ENCODE peak calls at places on chromosomes 7 and 10, in nine cellular contexts. I is fibroblast of lung; W is GM06990; O is left ventricle myocardium inferior; D is heart left ventricle; U is iPS DF 6.9; H is dorsolateral prefrontal cortex; F is trophoblast cell; V is CD4-positive, alpha-beta memory T cell. G is an unnamed sample.

GRCh38 chr10:470339-471003 is 219.0 kb downstream of the DIP2C start:
- DNase-seq in D (no peak), W (no peak), O (no peak), I (no peak), H (no peak), V (peak; percentile 82), U (no peak), F (no peak), G (no peak)

GRCh38 chr7:155584763-155585531 is 38.6 kb upstream of the CNPY1 start:
- DNase-seq in H (no peak), O (no peak), I (peak; percentile 26), W (no peak), U (no peak), F (no peak), D (no peak), V (no peak), G (no peak)

GRCh38 chr7:30053068-30053467 is 24.9 kb downstream of the PLEKHA8 start:
- DNase-seq in U (no peak), W (no peak), H (no peak), O (no peak), D (no peak), V (no peak), F (no peak), I (no peak), G (no peak)

GRCh38 chr10:548212-548897 is 141.1 kb downstream of the DIP2C start:
- DNase-seq in O (no peak), W (no peak), D (no peak), F (no peak), V (no peak), I (no peak), U (no peak), H (no peak), G (no peak)

GRCh38 chr10:15123749-15124184 is 26.6 kb downstream of the RPP38 start:
- DNase-seq in U (no peak), D (no peak), F (no peak), W (peak; percentile 25), O (no peak), H (no peak), V (no peak), I (peak; percentile 93), G (no peak)

GRCh38 chr10:133058267-133059092 is 29.2 kb upstream of the ADGRA1 start:
- DNase-seq in U (no peak), F (no peak), V (no peak), O (no peak), W (no peak), D (no peak), H (no peak), I (no peak), G (no peak)

GRCh38 chr7:155807013-155807804 is 5.1 kb downstream of the SHH start:
- DNase-seq in V (peak; percentile 17), W (no peak), F (no peak), I (no peak), H (no peak), U (no peak), D (no peak), O (no peak), G (no peak)

GRCh38 chr7:158432369-158433270 is 155.0 kb downstream of the PTPRN2 start:
- DNase-seq in V (no peak), W (no peak), U (no peak), D (no peak), H (no peak), O (no peak), F (no peak), I (peak; percentile 67), G (no peak)

GRCh38 chr10:28715757-28716156 is 38.4 kb downstream of the BAMBI start:
- DNase-seq in O (no peak), H (no peak), V (no peak), F (no peak), U (no peak), D (no peak), W (no peak), I (no peak), G (no peak)

GRCh38 chr7:90298145-90299038 is 22.7 kb downstream of the FAM237B start:
- DNase-seq in I (peak; percentile 76), H (no peak), O (no peak), W (no peak), F (peak; percentile 3), V (no peak), D (no peak), U (no peak), G (peak; percentile 9)

GRCh38 chr7:44108768-44109750 is 4.9 kb downstream of the AEBP1 start:
- DNase-seq in W (no peak), H (no peak), I (no peak), O (no peak), D (no peak), U (no peak), V (no peak), F (no peak), G (no peak)

GRCh38 chr7:43834463-43835251 is 34.7 kb downstream of the MRPS24 start:
- DNase-seq in H (no peak), F (peak; percentile 13), O (no peak), W (peak; percentile 48), U (no peak), D (no peak), I (peak; percentile 27), V (peak; percentile 68), G (no peak)

GRCh38 chr7:38169862-38170261 is 8.2 kb upstream of the STARD3NL start:
- DNase-seq in U (no peak), O (no peak), W (peak; percentile 54), F (peak; percentile 76), H (no peak), V (no peak), I (peak; percentile 95), D (no peak), G (peak; percentile 75)

GRCh38 chr10:116769791-116770190 is 27.4 kb upstream of the HSPA12A start:
- DNase-seq in V (no peak), H (no peak), F (no peak), W (no peak), D (no peak), U (no peak), I (peak; percentile 78), O (no peak), G (no peak)

GRCh38 chr7:99679032-99679399 is 780 bp downstream of the CYP3A5 start:
- DNase-seq in O (no peak), I (peak; percentile 17), W (no peak), D (no peak), V (no peak), U (no peak), H (no peak), F (no peak), G (peak; percentile 49)

GRCh38 chr7:75915416-75916156 is 631 bp downstream of the POR start:
- DNase-seq in O (no peak), W (peak; percentile 33), U (no peak), F (no peak), I (peak; percentile 37), H (no peak), V (no peak), D (peak; percentile 19), G (no peak)

GRCh38 chr10:133157662-133158436 is 2.2 kb upstream of the KNDC1 start:
- DNase-seq in O (no peak), W (no peak), H (no peak), F (no peak), D (peak; percentile 4), I (no peak), V (no peak), U (no peak), G (no peak)

GRCh38 chr10:58588673-58589265 is 76.1 kb downstream of the BICC1 start:
- DNase-seq in F (no peak), U (no peak), I (no peak), V (no peak), O (no peak), D (no peak), H (no peak), W (no peak), G (peak; percentile 10)

GRCh38 chr7:27143950-27144798 is 693 bp upstream of the HOXA5 start:
- DNase-seq in O (no peak), W (no peak), V (no peak), F (no peak), D (no peak), U (no peak), I (peak; percentile 76), H (no peak), G (no peak)
- H3K27me3 ChIP-seq in O (peaks cover 100% of the 10 kb centered on the region), W (peaks cover 2% of the 10 kb centered on the region), V (peaks cover 28% of the 10 kb centered on the region), F (peaks cover 96% of the 10 kb centered on the region), D (peaks cover 85% of the 10 kb centered on the region), U (peaks cover 98% of the 10 kb centered on the region), I (no peaks in the 10 kb centered on the region), H (peaks cover 100% of the 10 kb centered on the region), G (no peaks in the 10 kb centered on the region)

GRCh38 chr7:20787658-20788057 is 972 bp upstream of the SP8 start:
- DNase-seq in H (no peak), U (no peak), V (no peak), O (no peak), W (no peak), I (no peak), F (no peak), D (no peak), G (no peak)
- H3K27me3 ChIP-seq in H (peaks cover 100% of the 10 kb centered on the region), U (peaks cover 21% of the 10 kb centered on the region), V (peaks cover 56% of the 10 kb centered on the region), O (peaks cover 100% of the 10 kb centered on the region), W (no peaks in the 10 kb centered on the region), I (peaks cover 43% of the 10 kb centered on the region), F (peaks cover 70% of the 10 kb centered on the region), D (peaks cover 67% of the 10 kb centered on the region), G (no peaks in the 10 kb centered on the region)

DNA sequence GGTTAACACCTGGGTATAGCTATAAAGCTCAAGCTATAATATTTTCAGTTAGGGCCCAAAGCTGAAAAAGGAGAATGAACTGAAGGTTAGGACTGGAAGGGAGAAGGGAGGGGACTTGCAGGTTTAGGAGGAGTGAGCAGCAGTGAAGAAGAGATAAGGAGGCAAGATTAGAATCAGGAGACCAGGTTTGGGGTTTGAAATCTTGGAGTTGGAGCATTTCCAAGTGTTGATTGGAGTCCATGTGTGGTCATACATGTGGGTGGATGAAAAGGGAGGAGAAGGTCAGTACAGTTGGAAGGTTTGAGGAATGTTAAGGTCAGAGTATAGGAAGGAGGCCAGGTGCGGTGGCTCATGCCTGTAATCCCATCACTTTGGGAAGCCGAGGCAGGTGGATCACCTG is 8.6 kb upstream of the ANLN start:
- DNase-seq in D (no peak), V (no peak), U (no peak), H (no peak), I (no peak), W (no peak), O (no peak), F (no peak), G (no peak)
- H3K27me3 ChIP-seq in D (no peaks in the 10 kb centered on the region), V (no peaks in the 10 kb centered on the region), U (no peaks in the 10 kb centered on the region), H (no peaks in the 10 kb centered on the region), I (peaks cover 7% of the 10 kb centered on the region), W (no peaks in the 10 kb centered on the region), O (peaks cover 4% of the 10 kb centered on the region), F (no peaks in the 10 kb centered on the region), G (no peaks in the 10 kb centered on the region)

DNA sequence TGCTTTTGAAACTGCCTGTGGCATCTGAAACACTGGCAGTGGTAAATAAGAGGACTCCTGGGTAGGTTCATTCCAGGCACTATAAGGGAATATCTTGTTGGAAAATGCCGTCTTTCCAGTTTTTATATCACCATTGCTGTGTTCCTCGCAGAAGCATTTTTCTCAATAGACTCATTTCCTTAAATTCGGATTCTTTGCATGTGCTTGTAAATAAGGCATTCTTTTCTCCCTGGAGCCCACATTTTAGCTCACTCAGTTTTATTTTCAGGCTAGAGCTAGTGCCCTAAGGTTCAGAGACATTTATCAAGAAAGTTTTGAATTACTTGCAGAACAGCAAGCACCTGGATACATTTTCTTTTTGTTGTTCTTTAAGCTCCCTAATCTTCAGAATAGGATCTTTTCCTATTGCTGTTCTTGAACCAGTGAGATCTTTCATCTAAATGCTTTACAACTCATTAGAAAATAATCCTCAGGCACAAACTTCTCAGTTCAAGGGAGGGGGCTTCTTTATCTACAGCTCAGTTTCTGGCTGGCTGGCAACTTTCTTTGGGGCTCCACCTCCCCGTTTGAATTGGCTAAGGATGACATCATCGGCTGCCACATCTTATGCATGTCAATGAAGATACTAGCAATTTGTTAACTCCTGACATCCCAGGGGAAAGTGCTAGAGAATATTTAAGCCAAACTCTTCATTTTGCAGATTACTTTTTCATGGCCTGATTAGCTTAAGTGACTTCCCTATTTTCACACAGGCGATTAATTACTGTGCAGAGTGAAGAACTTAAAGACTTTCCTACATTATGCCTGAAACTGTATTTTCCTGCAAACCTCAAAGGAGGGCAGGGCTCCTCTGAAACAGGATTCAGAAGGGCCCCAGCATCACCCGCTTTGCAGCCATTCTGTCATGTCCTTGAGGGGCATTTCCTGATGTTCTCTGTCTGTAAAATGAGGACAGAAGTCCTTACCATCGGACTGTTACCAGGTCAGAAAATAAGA is 133.8 kb upstream of the RSU1 start:
- DNase-seq in V (no peak), U (peak; percentile 39), O (no peak), D (no peak), F (peak; percentile 5), I (peak; percentile 38), H (no peak), W (no peak), G (peak; percentile 27)
- H3K27me3 ChIP-seq in V (no peaks in the 10 kb centered on the region), U (no peaks in the 10 kb centered on the region), O (no peaks in the 10 kb centered on the region), D (no peaks in the 10 kb centered on the region), F (no peaks in the 10 kb centered on the region), I (no peaks in the 10 kb centered on the region), H (no peaks in the 10 kb centered on the region), W (no peaks in the 10 kb centered on the region), G (no peaks in the 10 kb centered on the region)